ENCODE peak calls at places on chromosomes 16 and 17, in nine cellular contexts. Y is cardiac muscle cell; I is body of pancreas; M is H1; G is prostate gland; D is tibial artery; W is CD4-positive, CD25-positive, alpha-beta regulatory T cell; F is BE2C; Z is CD8-positive, alpha-beta memory T cell. A is an unnamed sample. For H3K4me1, the result is how much of the 10 kb centered on the place peaks cover.

GRCh38 chr17:30970757-30971567 is at the start of gene RNF135:
- DNase-seq in Y (peak), I (peak), M (peak), G (peak), D (peak), W (peak), F (peak), Z (peak), A (peak)

GRCh38 chr16:54928421-54929089 is 2.1 kb upstream of the IRX5 start:
- DNase-seq in Y (peak), I (peak), M (no peak), G (peak), D (peak), W (peak), F (peak), Z (peak), A (no peak)

GRCh38 chr16:3646348-3646920 is 8.1 kb upstream of the DNASE1 start:
- DNase-seq in Y (no peak), I (peak), M (no peak), G (peak), D (no peak), W (no peak), F (no peak), Z (no peak), A (no peak)

GRCh38 chr16:67667434-67667816 is 811 bp downstream of the C16orf86 start:
- DNase-seq in Y (no peak), I (no peak), M (no peak), G (no peak), D (no peak), W (no peak), F (no peak), Z (no peak), A (no peak)

GRCh38 chr17:61314368-61315078 is 85.1 kb upstream of the TBX2 start:
- DNase-seq in Y (peak), I (peak), M (no peak), G (peak), D (peak), W (no peak), F (peak), Z (no peak), A (no peak)

GRCh38 chr17:2905697-2906595 is 109.7 kb downstream of the RAP1GAP2 start:
- DNase-seq in Y (no peak), I (no peak), M (no peak), G (no peak), D (no peak), W (no peak), F (peak), Z (no peak), A (no peak)

GRCh38 chr16:3012828-3013420 is at the start of gene CLDN9:
- DNase-seq in Y (no peak), I (peak), M (no peak), G (no peak), D (no peak), W (no peak), F (no peak), Z (no peak), A (no peak)

GRCh38 chr16:55569025-55569424 is 2.5 kb downstream of the CAPNS2 start:
- DNase-seq in Y (peak), I (no peak), M (no peak), G (no peak), D (no peak), W (no peak), F (no peak), Z (no peak), A (no peak)

GRCh38 chr16:90016339-90016950 is 2.8 kb downstream of the DBNDD1 start:
- DNase-seq in Y (no peak), I (no peak), M (no peak), G (no peak), D (no peak), W (no peak), F (no peak), Z (no peak), A (no peak)

GRCh38 chr16:924806-925205 is 46.0 kb downstream of the LMF1 start:
- DNase-seq in Y (no peak), I (no peak), M (no peak), G (no peak), D (no peak), W (no peak), F (peak), Z (no peak), A (no peak)

GRCh38 chr16:27353853-27354252 is 40.1 kb downstream of the IL4R start:
- DNase-seq in Y (no peak), I (no peak), M (no peak), G (no peak), D (no peak), W (no peak), F (peak), Z (no peak), A (no peak)

GRCh38 chr16:23296994-23297393 is 5.1 kb upstream of the SCNN1B start:
- DNase-seq in Y (no peak), I (no peak), M (no peak), G (no peak), D (no peak), W (no peak), F (peak), Z (no peak), A (no peak)

GRCh38 chr16:23195415-23195978 is 13.0 kb downstream of the SCNN1G start:
- DNase-seq in Y (no peak), I (no peak), M (no peak), G (no peak), D (no peak), W (no peak), F (no peak), Z (no peak), A (no peak)

GRCh38 chr16:71421911-71422310 is 19.9 kb downstream of the TLE7 start:
- DNase-seq in Y (no peak), I (peak), M (no peak), G (no peak), D (no peak), W (no peak), F (peak), Z (no peak), A (no peak)

GRCh38 chr16:51994597-51994996 is 552.3 kb downstream of the TOX3 start:
- DNase-seq in Y (no peak), I (peak), M (no peak), G (peak), D (no peak), W (no peak), F (peak), Z (no peak), A (no peak)

GRCh38 chr17:62652251-62653001 is 25.0 kb downstream of the MRC2 start:
- DNase-seq in Y (peak), I (peak), M (no peak), G (no peak), D (peak), W (no peak), F (peak), Z (peak), A (peak)

GRCh38 chr16:84650062-84650991 is 2.0 kb downstream of the KLHL36 start:
- DNase-seq in Y (peak), I (no peak), M (no peak), G (no peak), D (no peak), W (no peak), F (no peak), Z (no peak), A (no peak)

GRCh38 chr17:28413804-28414203 is 7.8 kb upstream of the SLC46A1 start:
- DNase-seq in Y (no peak), I (no peak), M (no peak), G (no peak), D (no peak), W (no peak), F (no peak), Z (no peak), A (no peak)

GRCh38 chr16:46650224-46650623 is 29.0 kb upstream of the SHCBP1 start:
- DNase-seq in Y (peak), I (peak), M (no peak), G (no peak), D (no peak), W (no peak), F (no peak), Z (no peak), A (no peak)

GRCh38 chr17:56913867-56914640 is at the start of gene TRIM25:
- DNase-seq in Y (peak), I (peak), M (no peak), G (peak), D (peak), W (peak), F (peak), Z (peak), A (peak)

GRCh38 chr17:19977360-19978205 is at the start of gene AKAP10:
- DNase-seq in Y (peak), I (peak), M (no peak), G (peak), D (peak), W (peak), F (peak), Z (peak), A (peak)

GRCh38 chr16:81831722-81832126 is 52.6 kb downstream of the PLCG2 start:
- DNase-seq in Y (peak), I (peak), M (no peak), G (peak), D (peak), W (no peak), F (no peak), Z (peak), A (peak)

GRCh38 chr17:70434536-70435490 is 265.5 kb downstream of the KCNJ2 start:
- DNase-seq in Y (peak), I (no peak), M (no peak), G (no peak), D (no peak), W (no peak), F (peak), Z (no peak), A (no peak)

GRCh38 chr17:81976332-81977210 is 858 bp upstream of the ASPSCR1 start:
- DNase-seq in Y (no peak), I (peak), M (no peak), G (no peak), D (no peak), W (peak), F (peak), Z (peak), A (no peak)

GRCh38 chr16:860891-861290 is 60.4 kb upstream of the GNG13 start:
- DNase-seq in Y (no peak), I (no peak), M (no peak), G (no peak), D (no peak), W (no peak), F (no peak), Z (no peak), A (no peak)

GRCh38 chr16:79612207-79612606 is 11.7 kb upstream of the MAF start:
- DNase-seq in Y (no peak), I (no peak), M (no peak), G (peak), D (no peak), W (no peak), F (no peak), Z (no peak), A (no peak)

GRCh38 chr16:53099318-53100130 is 44.7 kb downstream of the CHD9 start:
- DNase-seq in Y (peak), I (peak), M (peak), G (peak), D (peak), W (peak), F (peak), Z (peak), A (peak)

GRCh38 chr17:39755550-39756375 is 18.0 kb downstream of the GRB7 start:
- DNase-seq in Y (no peak), I (no peak), M (no peak), G (no peak), D (no peak), W (peak), F (no peak), Z (peak), A (peak)

GRCh38 chr16:28258571-28258970 is 33.8 kb upstream of the SBK1 start:
- DNase-seq in Y (peak), I (peak), M (no peak), G (no peak), D (no peak), W (no peak), F (no peak), Z (no peak), A (no peak)

GRCh38 chr17:28841901-28842281 is 699 bp downstream of the FAM222B start:
- DNase-seq in Y (no peak), I (no peak), M (no peak), G (no peak), D (no peak), W (no peak), F (no peak), Z (no peak), A (no peak)

GRCh38 chr17:48494335-48494734 is 36.5 kb downstream of the HOXB1 start:
- DNase-seq in Y (peak), I (no peak), M (no peak), G (no peak), D (no peak), W (no peak), F (no peak), Z (no peak), A (no peak)

GRCh38 chr17:4908301-4908700 is 5.4 kb upstream of the CHRNE start:
- DNase-seq in Y (no peak), I (no peak), M (no peak), G (no peak), D (no peak), W (no peak), F (no peak), Z (no peak), A (no peak)

GRCh38 chr16:49596699-49597291 is 223.2 kb downstream of the C16orf78 start:
- DNase-seq in Y (peak), I (no peak), M (no peak), G (no peak), D (no peak), W (no peak), F (peak), Z (no peak), A (no peak)

GRCh38 chr16:17106243-17106791 is 364.4 kb downstream of the XYLT1 start:
- DNase-seq in Y (no peak), I (no peak), M (no peak), G (no peak), D (no peak), W (no peak), F (no peak), Z (no peak), A (no peak)

GRCh38 chr17:19398301-19399181 is 11.6 kb upstream of the MFAP4 start:
- DNase-seq in Y (peak), I (peak), M (no peak), G (no peak), D (peak), W (no peak), F (no peak), Z (no peak), A (no peak)

GRCh38 chr17:68021963-68022362 is 13.6 kb upstream of the KPNA2 start:
- DNase-seq in Y (no peak), I (no peak), M (no peak), G (no peak), D (no peak), W (no peak), F (no peak), Z (no peak), A (no peak)
- H3K4me3 ChIP-seq in Y (no peak), I (no peak), M (no peak), G (no peak), D (no peak), W (no peak), F (no peak), Z (no peak), A (no peak)

DNA sequence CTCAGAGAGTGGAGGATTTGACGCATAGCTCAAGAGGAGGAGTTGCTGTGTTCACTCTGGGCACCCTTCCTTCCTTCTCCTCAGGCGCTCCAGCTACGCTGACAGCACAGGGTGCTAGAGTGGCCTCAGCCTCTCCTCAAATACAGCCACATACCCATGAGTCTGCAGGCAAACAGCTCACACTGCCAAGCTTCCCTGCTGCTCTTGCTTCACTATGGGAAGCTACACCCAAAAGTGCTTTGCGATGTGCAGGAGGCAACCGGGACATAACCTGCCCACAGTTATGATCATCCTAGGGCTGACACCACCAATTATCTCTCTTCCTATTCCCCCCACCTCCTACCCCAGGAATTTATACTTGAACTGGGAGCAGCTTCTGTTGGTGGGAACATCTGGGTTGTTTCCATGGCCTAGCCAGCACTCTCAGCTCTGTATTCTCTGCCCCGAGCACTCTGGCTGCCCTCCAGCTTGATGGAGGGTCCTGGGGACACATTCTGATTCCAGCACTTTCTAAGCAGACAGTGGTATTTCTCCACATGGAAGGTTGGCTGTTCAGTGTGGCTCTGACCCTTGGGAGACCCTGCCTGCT is 40.3 kb upstream of the SREBF1 start:
- DNase-seq in Y (peak), I (peak), M (no peak), G (peak), D (peak), W (no peak), F (peak), Z (no peak), A (no peak)
- H3K4me1 ChIP-seq in Y (under half), I (under half), M (under half), G (under half), D (under half), W (under half), F (under half), Z (under half), A (under half)

GRCh38 chr16:85901110-85901509 is 2.1 kb downstream of the IRF8 start:
- DNase-seq in Y (no peak), I (no peak), M (no peak), G (no peak), D (no peak), W (no peak), F (no peak), Z (no peak), A (no peak)
- H3K4me3 ChIP-seq in Y (no peak), I (no peak), M (no peak), G (no peak), D (no peak), W (no peak), F (no peak), Z (no peak), A (no peak)

GRCh38 chr16:76396977-76397376 is 119.8 kb downstream of the CNTNAP4 start:
- DNase-seq in Y (no peak), I (no peak), M (no peak), G (no peak), D (no peak), W (no peak), F (no peak), Z (no peak), A (no peak)
- H3K4me1 ChIP-seq in Y (under half), I (under half), M (under half), G (under half), D (under half), W (under half), F (under half), Z (under half), A (under half)

GRCh38 chr16:10504404-10504885 is 76.0 kb downstream of the EMP2 start:
- DNase-seq in Y (no peak), I (peak), M (no peak), G (no peak), D (no peak), W (no peak), F (no peak), Z (no peak), A (no peak)
- H3K4me3 ChIP-seq in Y (no peak), I (no peak), M (no peak), G (no peak), D (no peak), W (no peak), F (no peak), Z (no peak), A (no peak)

GRCh38 chr16:57472665-57473060 is 10.2 kb downstream of the POLR2C start:
- DNase-seq in Y (no peak), I (no peak), M (no peak), G (no peak), D (no peak), W (no peak), F (peak), Z (no peak), A (no peak)
- H3K4me1 ChIP-seq in Y (under half), I (under half), M (under half), G (under half), D (under half), W (under half), F (half or more), Z (under half), A (under half)

GRCh38 chr17:49497147-49498036 is 2.3 kb downstream of the NGFR start:
- DNase-seq in Y (no peak), I (no peak), M (no peak), G (peak), D (peak), W (no peak), F (peak), Z (no peak), A (no peak)
- H3K4me3 ChIP-seq in Y (peak), I (no peak), M (peak), G (peak), D (peak), W (no peak), F (peak), Z (peak), A (peak)

DNA sequence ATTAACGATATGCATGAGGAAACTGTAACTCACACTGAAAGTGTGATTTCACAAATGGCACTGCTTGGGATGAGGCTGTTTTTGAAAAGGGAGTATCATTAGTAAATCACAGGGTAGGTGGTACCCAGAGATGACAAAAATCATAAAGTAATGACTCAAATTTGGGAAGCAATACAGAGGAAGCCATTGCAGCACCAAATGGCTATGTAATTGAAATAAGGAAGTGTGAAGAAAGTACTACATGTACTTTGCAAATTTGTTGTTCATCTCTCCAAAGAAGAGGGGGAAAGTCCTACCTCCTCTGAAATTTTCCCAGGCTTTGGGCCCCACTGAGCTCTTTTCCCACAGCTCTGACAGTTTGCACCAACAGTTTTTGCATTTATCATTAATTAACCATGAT is 12.3 kb upstream of the ABCC12 start:
- DNase-seq in Y (no peak), I (no peak), M (no peak), G (no peak), D (no peak), W (no peak), F (no peak), Z (no peak), A (no peak)
- H3K4me1 ChIP-seq in Y (under half), I (under half), M (under half), G (under half), D (under half), W (under half), F (under half), Z (under half), A (under half)

DNA sequence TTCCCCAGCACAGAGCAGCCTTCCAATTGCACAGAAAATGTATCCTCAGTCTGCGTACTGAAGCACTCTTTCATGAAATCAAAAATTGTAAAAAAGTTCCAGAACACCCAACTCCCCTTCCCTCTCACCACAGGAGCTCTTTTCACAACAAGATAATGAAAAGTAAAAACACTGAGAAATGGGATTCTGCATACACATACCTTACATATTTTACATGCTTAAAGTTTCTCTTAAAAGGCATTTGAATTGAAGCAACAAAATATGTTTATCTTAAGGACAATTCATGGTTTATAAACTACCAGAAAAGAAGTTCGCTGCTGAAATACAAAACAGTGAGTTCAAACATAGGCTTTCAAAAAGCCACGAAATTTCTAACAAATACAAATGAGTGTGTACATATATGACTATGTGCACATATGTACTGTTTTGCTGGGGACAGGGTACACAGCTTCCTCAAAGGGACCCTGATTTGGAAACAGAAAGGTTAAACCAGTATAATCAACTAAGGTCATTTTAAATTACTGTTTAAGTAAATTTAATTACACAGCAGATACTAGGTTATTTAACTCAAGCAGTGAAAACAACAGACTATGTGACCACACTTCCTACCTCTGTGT is 33.8 kb downstream of the COG1 start:
- DNase-seq in Y (peak), I (no peak), M (no peak), G (no peak), D (no peak), W (no peak), F (no peak), Z (no peak), A (no peak)
- H3K4me3 ChIP-seq in Y (no peak), I (no peak), M (no peak), G (no peak), D (no peak), W (peak), F (no peak), Z (no peak), A (no peak)